ENCODE peak calls at places on chromosome 13, in nine cellular contexts. One of them, this sample, is unnamed.
A peak's percentile ranks its signal among the peaks of the same experiment; 100 is the strongest.

GRCh38 chr13:109157275-109157674 is 527.9 kb downstream of the MYO16 start:
- DNase-seq in fibroblast of lung: no peak
- DNase-seq in stimulated activated CD4-positive, alpha-beta T cell treated with anti-CD3 and anti-CD28 coated beads, Interleukin-1b, Interleukin-23, amount 100 ng/mL, for 24 hours: no peak
- DNase-seq in body of pancreas: no peak
- DNase-seq in naive B cell: no peak
- DNase-seq in activated naive CD4-positive, alpha-beta T cell: no peak
- DNase-seq in stimulated activated CD8-positive, alpha-beta memory T cell treated with anti-CD3 and anti-CD28 coated beads, Interleukin-12 subunit alpha, Interleukin-12 subunit beta, amount 100 ng/mL, for 4 hours: no peak
- DNase-seq in AG09319: no peak
- DNase-seq in stomach: no peak
- DNase-seq in this sample: no peak

GRCh38 chr13:105213512-105213911 is 1322.0 kb downstream of the EFNB2 start:
- DNase-seq in AG09319: no peak
- DNase-seq in body of pancreas: no peak
- DNase-seq in activated naive CD4-positive, alpha-beta T cell: no peak
- DNase-seq in stimulated activated CD4-positive, alpha-beta T cell treated with anti-CD3 and anti-CD28 coated beads, Interleukin-1b, Interleukin-23, amount 100 ng/mL, for 24 hours: no peak
- DNase-seq in naive B cell: no peak
- DNase-seq in stomach: no peak
- DNase-seq in stimulated activated CD8-positive, alpha-beta memory T cell treated with anti-CD3 and anti-CD28 coated beads, Interleukin-12 subunit alpha, Interleukin-12 subunit beta, amount 100 ng/mL, for 4 hours: no peak
- DNase-seq in fibroblast of lung: peak; percentile 6
- DNase-seq in this sample: no peak

GRCh38 chr13:71587778-71588177 is 279.2 kb downstream of the DACH1 start:
- DNase-seq in fibroblast of lung: peak; percentile 6
- DNase-seq in body of pancreas: no peak
- DNase-seq in stimulated activated CD4-positive, alpha-beta T cell treated with anti-CD3 and anti-CD28 coated beads, Interleukin-1b, Interleukin-23, amount 100 ng/mL, for 24 hours: no peak
- DNase-seq in AG09319: no peak
- DNase-seq in activated naive CD4-positive, alpha-beta T cell: no peak
- DNase-seq in naive B cell: no peak
- DNase-seq in stomach: no peak
- DNase-seq in stimulated activated CD8-positive, alpha-beta memory T cell treated with anti-CD3 and anti-CD28 coated beads, Interleukin-12 subunit alpha, Interleukin-12 subunit beta, amount 100 ng/mL, for 4 hours: no peak
- DNase-seq in this sample: no peak

GRCh38 chr13:93953856-93954255 is 525.6 kb downstream of the DCT start:
- DNase-seq in stomach: no peak
- DNase-seq in body of pancreas: no peak
- DNase-seq in fibroblast of lung: no peak
- DNase-seq in stimulated activated CD4-positive, alpha-beta T cell treated with anti-CD3 and anti-CD28 coated beads, Interleukin-1b, Interleukin-23, amount 100 ng/mL, for 24 hours: no peak
- DNase-seq in activated naive CD4-positive, alpha-beta T cell: no peak
- DNase-seq in AG09319: no peak
- DNase-seq in stimulated activated CD8-positive, alpha-beta memory T cell treated with anti-CD3 and anti-CD28 coated beads, Interleukin-12 subunit alpha, Interleukin-12 subunit beta, amount 100 ng/mL, for 4 hours: no peak
- DNase-seq in naive B cell: no peak
- DNase-seq in this sample: no peak

GRCh38 chr13:40389081-40389641 is 277.3 kb downstream of the FOXO1 start:
- DNase-seq in fibroblast of lung: no peak
- DNase-seq in body of pancreas: no peak
- DNase-seq in AG09319: no peak
- DNase-seq in stimulated activated CD4-positive, alpha-beta T cell treated with anti-CD3 and anti-CD28 coated beads, Interleukin-1b, Interleukin-23, amount 100 ng/mL, for 24 hours: no peak
- DNase-seq in naive B cell: peak; percentile 35
- DNase-seq in activated naive CD4-positive, alpha-beta T cell: no peak
- DNase-seq in stimulated activated CD8-positive, alpha-beta memory T cell treated with anti-CD3 and anti-CD28 coated beads, Interleukin-12 subunit alpha, Interleukin-12 subunit beta, amount 100 ng/mL, for 4 hours: peak; percentile 14
- DNase-seq in stomach: no peak
- DNase-seq in this sample: no peak

GRCh38 chr13:75368167-75368566 is 113.8 kb downstream of the TBC1D4 start:
- DNase-seq in stimulated activated CD4-positive, alpha-beta T cell treated with anti-CD3 and anti-CD28 coated beads, Interleukin-1b, Interleukin-23, amount 100 ng/mL, for 24 hours: no peak
- DNase-seq in stomach: no peak
- DNase-seq in activated naive CD4-positive, alpha-beta T cell: no peak
- DNase-seq in body of pancreas: no peak
- DNase-seq in fibroblast of lung: peak; percentile 93
- DNase-seq in stimulated activated CD8-positive, alpha-beta memory T cell treated with anti-CD3 and anti-CD28 coated beads, Interleukin-12 subunit alpha, Interleukin-12 subunit beta, amount 100 ng/mL, for 4 hours: no peak
- DNase-seq in naive B cell: no peak
- DNase-seq in AG09319: peak; percentile 68
- DNase-seq in this sample: no peak

GRCh38 chr13:111906306-111906705 is 160.6 kb upstream of the SOX1 start:
- DNase-seq in AG09319: no peak
- DNase-seq in stimulated activated CD8-positive, alpha-beta memory T cell treated with anti-CD3 and anti-CD28 coated beads, Interleukin-12 subunit alpha, Interleukin-12 subunit beta, amount 100 ng/mL, for 4 hours: no peak
- DNase-seq in stomach: no peak
- DNase-seq in fibroblast of lung: no peak
- DNase-seq in body of pancreas: no peak
- DNase-seq in stimulated activated CD4-positive, alpha-beta T cell treated with anti-CD3 and anti-CD28 coated beads, Interleukin-1b, Interleukin-23, amount 100 ng/mL, for 24 hours: no peak
- DNase-seq in activated naive CD4-positive, alpha-beta T cell: no peak
- DNase-seq in naive B cell: no peak
- DNase-seq in this sample: no peak

GRCh38 chr13:26601669-26602068 is 44.2 kb downstream of the WASF3 start:
- DNase-seq in activated naive CD4-positive, alpha-beta T cell: no peak
- DNase-seq in stomach: no peak
- DNase-seq in stimulated activated CD4-positive, alpha-beta T cell treated with anti-CD3 and anti-CD28 coated beads, Interleukin-1b, Interleukin-23, amount 100 ng/mL, for 24 hours: no peak
- DNase-seq in stimulated activated CD8-positive, alpha-beta memory T cell treated with anti-CD3 and anti-CD28 coated beads, Interleukin-12 subunit alpha, Interleukin-12 subunit beta, amount 100 ng/mL, for 4 hours: no peak
- DNase-seq in body of pancreas: no peak
- DNase-seq in fibroblast of lung: peak; percentile 22
- DNase-seq in naive B cell: no peak
- DNase-seq in AG09319: no peak
- DNase-seq in this sample: no peak

GRCh38 chr13:71030789-71031188 is 836.2 kb downstream of the DACH1 start:
- DNase-seq in AG09319: no peak
- DNase-seq in fibroblast of lung: no peak
- DNase-seq in activated naive CD4-positive, alpha-beta T cell: no peak
- DNase-seq in naive B cell: no peak
- DNase-seq in stimulated activated CD8-positive, alpha-beta memory T cell treated with anti-CD3 and anti-CD28 coated beads, Interleukin-12 subunit alpha, Interleukin-12 subunit beta, amount 100 ng/mL, for 4 hours: no peak
- DNase-seq in body of pancreas: no peak
- DNase-seq in stomach: no peak
- DNase-seq in stimulated activated CD4-positive, alpha-beta T cell treated with anti-CD3 and anti-CD28 coated beads, Interleukin-1b, Interleukin-23, amount 100 ng/mL, for 24 hours: no peak
- DNase-seq in this sample: no peak